ENCODE peak calls at places on chromosome 11, in seven cellular contexts. O is fibroblast of mammary gland; M is SJSA1; W is psoas muscle; J is CD4-positive, alpha-beta memory T cell; P is cardiac muscle cell; G is hepatocyte. Q is an unnamed sample.

GRCh38 chr11:74460481-74461154 is 6.7 kb downstream of the KCNE3 start:
- DNase-seq in G (no peak), J (no peak), M (no peak), W (no peak), O (peak), P (peak), Q (no peak)

GRCh38 chr11:60925685-60926267 is 1.5 kb downstream of the TMEM132A start:
- DNase-seq in M (peak), O (peak), G (no peak), W (no peak), J (no peak), P (peak), Q (no peak)

GRCh38 chr11:16749666-16750065 is 11.2 kb downstream of the C11orf58 start:
- DNase-seq in G (no peak), M (no peak), W (no peak), P (no peak), O (no peak), J (no peak), Q (no peak)

GRCh38 chr11:132186193-132186592 is 815.8 kb downstream of the NTM start:
- DNase-seq in P (no peak), W (no peak), G (no peak), O (no peak), J (no peak), M (no peak), Q (no peak)

GRCh38 chr11:17736921-17737817 is 2.6 kb downstream of the KCNC1 start:
- DNase-seq in P (no peak), G (no peak), M (no peak), W (peak), J (no peak), O (no peak), Q (no peak)

GRCh38 chr11:59756496-59756840 is 1.3 kb downstream of the STX3 start:
- DNase-seq in M (peak), G (no peak), W (no peak), J (no peak), P (no peak), O (peak), Q (no peak)

GRCh38 chr11:19430346-19431058 is 189.8 kb upstream of the E2F8 start:
- DNase-seq in W (no peak), M (no peak), G (no peak), O (no peak), J (no peak), P (peak), Q (no peak)

GRCh38 chr11:63595296-63595695 is 18.9 kb downstream of the PLAAT3 start:
- DNase-seq in O (peak), G (no peak), J (no peak), P (no peak), M (peak), W (no peak), Q (no peak)

GRCh38 chr11:13595166-13595565 is 73.3 kb upstream of the FAR1 start:
- DNase-seq in J (no peak), O (peak), W (no peak), M (no peak), G (no peak), P (no peak), Q (no peak)

GRCh38 chr11:31870609-31871309 is 59.6 kb upstream of the PAX6 start:
- DNase-seq in O (peak), P (peak), G (peak), J (peak), W (peak), M (peak), Q (no peak)

DNA sequence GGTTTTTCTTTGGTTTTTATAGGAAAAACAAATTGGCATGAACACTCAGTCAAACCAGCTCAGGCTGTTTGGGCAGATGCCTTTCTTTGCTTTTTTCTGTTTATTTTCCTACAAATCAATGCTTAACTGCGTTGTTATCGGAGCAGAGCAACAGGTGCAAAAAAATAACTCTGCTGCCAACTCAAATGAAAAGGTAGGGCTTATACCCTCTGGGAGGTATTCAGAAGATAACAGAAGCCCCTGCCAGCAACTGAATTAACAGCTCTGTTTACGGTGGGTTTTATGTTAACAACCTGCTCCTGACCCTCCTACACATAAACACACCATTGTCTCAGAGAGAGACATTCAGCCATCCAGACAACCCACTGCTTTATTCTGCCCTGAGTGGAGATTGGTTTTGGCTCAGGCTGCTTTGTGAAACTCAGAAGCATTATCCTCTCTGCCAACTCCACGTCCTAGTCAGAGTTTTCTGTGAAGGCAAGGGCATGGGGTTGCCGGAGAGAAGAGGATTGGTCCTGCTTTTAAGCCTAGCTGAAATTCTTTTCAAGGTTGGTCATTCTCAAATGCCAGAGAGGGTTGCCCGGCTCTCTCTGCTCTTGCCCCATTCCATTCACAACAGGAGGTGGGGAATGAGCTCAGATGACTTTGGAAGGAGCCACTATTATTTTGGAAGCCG is 11.3 kb downstream of the EHF start:
- DNase-seq in W (peak), O (no peak), J (no peak), P (no peak), G (peak), M (no peak), Q (no peak)
- H3K4me3 ChIP-seq in W (no peak), O (no peak), J (no peak), P (no peak), G (no peak), M (no peak), Q (no peak)

DNA sequence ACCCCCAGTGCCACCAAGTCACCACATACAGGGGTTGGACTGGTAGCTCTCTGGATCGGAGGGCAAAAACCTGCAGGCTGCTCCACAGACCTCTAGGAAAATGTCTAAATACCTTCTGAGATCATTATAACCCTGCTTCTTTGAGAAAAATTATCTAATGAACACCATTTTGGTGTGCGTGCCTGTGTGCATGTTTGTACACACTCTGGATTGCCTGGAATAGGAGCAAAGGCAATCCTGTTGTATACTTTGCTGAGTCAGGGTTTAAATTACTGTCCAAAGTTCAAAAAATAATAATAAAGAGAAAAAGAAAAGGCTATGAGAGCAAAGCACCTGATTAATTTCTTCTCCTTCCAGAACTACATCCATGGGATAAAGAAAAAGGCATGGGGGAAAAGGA is 11.0 kb downstream of the JAML start:
- DNase-seq in P (no peak), O (no peak), M (no peak), J (no peak), W (no peak), G (peak), Q (no peak)
- H3K4me3 ChIP-seq in P (no peak), O (no peak), M (no peak), J (no peak), W (no peak), G (no peak), Q (no peak)

GRCh38 chr11:43944761-43945311 is 2.4 kb downstream of the C11orf96 start:
- DNase-seq in P (peak), O (no peak), G (peak), W (peak), M (peak), J (peak), Q (peak)
- H3K4me3 ChIP-seq in P (peak), O (no peak), G (no peak), W (peak), M (peak), J (no peak), Q (peak)

GRCh38 chr11:66289548-66290331 is 797 bp upstream of the YIF1A start:
- DNase-seq in W (no peak), G (peak), J (no peak), O (no peak), M (no peak), P (no peak), Q (peak)
- H3K4me3 ChIP-seq in W (peak), G (peak), J (peak), O (peak), M (peak), P (peak), Q (peak)

GRCh38 chr11:67648140-67648795 is 2.3 kb downstream of the ACY3 start:
- DNase-seq in J (peak), P (no peak), O (no peak), G (peak), W (no peak), M (no peak), Q (no peak)

GRCh38 chr11:67649634-67650540 is 643 bp downstream of the ACY3 start:
- DNase-seq in O (no peak), W (no peak), G (no peak), P (no peak), M (no peak), J (no peak), Q (no peak)

GRCh38 chr11:67646535-67647336 is 3.8 kb downstream of the ACY3 start:
- DNase-seq in O (no peak), M (no peak), P (no peak), W (no peak), G (no peak), J (peak), Q (no peak)

GRCh38 chr11:67647471-67647870 is 3.1 kb downstream of the ACY3 start:
- DNase-seq in W (no peak), J (no peak), M (no peak), G (peak), P (no peak), O (no peak), Q (no peak)

DNA sequence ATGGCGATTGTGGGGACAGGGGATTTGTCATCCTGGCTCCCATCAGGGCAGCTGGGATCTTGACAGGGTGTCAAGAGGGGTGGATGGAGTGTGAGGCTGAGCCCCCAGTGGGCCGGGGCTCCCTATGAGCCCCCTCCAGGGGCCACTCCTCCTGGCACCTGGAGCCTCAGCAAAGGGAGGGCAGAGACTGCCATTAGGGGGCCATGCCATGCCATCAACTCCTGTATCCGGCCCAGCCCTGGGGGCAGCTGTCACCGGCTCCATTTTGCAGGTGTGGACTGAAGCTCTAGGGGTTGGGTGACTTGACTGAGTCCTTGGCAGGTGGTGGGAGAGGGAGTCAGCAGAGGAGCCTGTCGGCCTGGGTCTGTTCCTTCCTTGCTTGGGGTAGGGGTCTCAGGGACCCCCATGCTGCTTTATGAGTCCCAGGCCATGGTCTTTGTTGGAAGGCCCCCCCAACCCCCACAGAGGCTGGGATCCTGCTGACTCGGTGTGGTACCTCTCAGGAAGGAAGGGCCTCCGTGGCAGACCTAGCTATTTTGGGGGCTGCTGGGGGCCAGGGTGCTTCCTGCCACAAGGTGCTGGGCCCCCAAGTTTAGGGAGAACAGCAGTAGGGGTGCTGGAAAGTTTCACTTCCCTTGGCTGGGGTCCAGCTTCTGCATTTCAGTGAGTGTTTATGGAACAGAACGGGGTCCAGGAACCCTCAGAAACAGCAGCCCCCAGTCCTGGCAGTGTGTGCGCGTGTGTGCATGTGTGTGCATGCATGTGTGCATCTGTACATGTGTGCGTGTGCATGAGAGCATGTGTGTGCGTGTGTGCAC is 1.5 kb downstream of the ACY3 start:
- DNase-seq in G (no peak), P (no peak), J (no peak), W (no peak), M (no peak), O (no peak), Q (peak)
- H3K4me3 ChIP-seq in G (no peak), P (no peak), J (no peak), W (no peak), M (no peak), O (no peak), Q (no peak)

DNA sequence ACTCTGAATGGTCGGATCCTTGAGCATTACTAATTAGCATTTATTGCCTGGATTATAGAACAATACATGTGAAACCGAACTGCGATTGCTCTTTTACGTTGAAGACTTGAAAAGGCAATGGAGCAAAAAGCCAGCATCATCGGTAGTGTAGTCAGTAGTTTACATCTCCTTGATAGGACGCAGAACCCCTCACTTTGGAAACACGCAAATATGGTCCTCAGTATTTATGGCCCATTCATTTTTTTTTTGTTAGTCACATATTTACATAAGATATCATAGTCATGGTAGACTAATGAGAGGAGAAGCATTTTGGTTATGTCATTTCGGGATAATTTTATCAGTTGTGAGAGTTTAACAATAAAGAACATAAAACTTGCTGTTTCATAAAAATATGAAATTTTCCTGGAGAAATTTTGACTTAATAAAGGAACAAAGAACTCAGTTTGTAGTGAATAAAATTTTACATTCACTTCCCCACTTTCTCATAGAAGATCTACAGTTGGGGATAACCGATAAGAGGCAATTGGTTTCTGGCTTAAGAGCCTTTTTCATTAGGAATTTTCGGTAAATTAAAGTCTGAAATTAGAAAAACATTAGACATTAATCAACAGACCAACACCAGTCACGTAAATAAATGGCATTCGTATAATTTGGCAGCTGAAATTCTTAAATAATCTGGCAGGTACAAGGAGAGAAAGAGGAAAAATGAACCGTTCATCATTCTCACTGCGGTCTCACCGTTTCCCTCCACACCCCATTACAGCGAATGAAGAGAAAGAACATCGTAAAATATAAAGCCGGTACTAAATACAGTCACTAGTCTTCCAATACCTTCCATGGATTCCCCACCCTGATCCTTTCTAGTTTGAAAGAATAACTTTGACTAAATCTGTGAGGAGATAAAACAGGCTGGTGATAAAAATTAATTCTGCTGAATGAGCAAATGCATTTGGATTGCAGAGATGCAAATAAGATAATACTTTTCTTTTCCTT is 19.8 kb downstream of the BLID start:
- DNase-seq in P (peak), M (peak), G (no peak), W (no peak), J (no peak), O (peak), Q (no peak)
- H3K4me3 ChIP-seq in P (no peak), M (peak), G (peak), W (peak), J (no peak), O (peak), Q (peak)